ENCODE peak calls at places on chromosome X, in six cellular contexts. One of them, this sample, is unnamed.
A peak's percentile ranks its signal among the peaks of the same experiment; 100 is the strongest.

GRCh38 chrX:134533352-134533751 is 73.4 kb downstream of the HPRT1 start:
- DNase-seq in K562: no peak
- DNase-seq in Karpas-422: no peak
- DNase-seq in H9: no peak
- DNase-seq in GM23248: no peak
- DNase-seq in SK-N-SH: no peak
- DNase-seq in this sample: no peak

GRCh38 chrX:16718824-16719333 is 533 bp upstream of the SYAP1 start:
- DNase-seq in SK-N-SH: no peak
- DNase-seq in H9: no peak
- DNase-seq in Karpas-422: no peak
- DNase-seq in GM23248: no peak
- DNase-seq in K562: no peak
- DNase-seq in this sample: no peak

GRCh38 chrX:51776851-51777250 is 33.6 kb downstream of the GSPT2 start:
- DNase-seq in Karpas-422: no peak
- DNase-seq in GM23248: no peak
- DNase-seq in SK-N-SH: no peak
- DNase-seq in K562: no peak
- DNase-seq in H9: no peak
- DNase-seq in this sample: no peak

GRCh38 chrX:17860811-17861495 is at the start of gene RAI2:
- DNase-seq in SK-N-SH: peak; percentile 75
- DNase-seq in GM23248: no peak
- DNase-seq in K562: peak; percentile 57
- DNase-seq in H9: peak; percentile 46
- DNase-seq in Karpas-422: no peak
- DNase-seq in this sample: no peak

GRCh38 chrX:125998432-125998831 is 167.7 kb downstream of the DCAF12L2 start:
- DNase-seq in K562: no peak
- DNase-seq in Karpas-422: peak; percentile 70
- DNase-seq in H9: no peak
- DNase-seq in SK-N-SH: peak; percentile 1
- DNase-seq in GM23248: peak; percentile 2
- DNase-seq in this sample: no peak

GRCh38 chrX:21802054-21802660 is 37.3 kb upstream of the MBTPS2 start:
- DNase-seq in H9: no peak
- DNase-seq in K562: no peak
- DNase-seq in SK-N-SH: no peak
- DNase-seq in GM23248: no peak
- DNase-seq in Karpas-422: no peak
- DNase-seq in this sample: no peak

GRCh38 chrX:15269618-15270521 is at the start of gene ASB9:
- DNase-seq in K562: no peak
- DNase-seq in Karpas-422: no peak
- DNase-seq in SK-N-SH: peak; percentile 45
- DNase-seq in GM23248: peak; percentile 74
- DNase-seq in H9: peak; percentile 43
- DNase-seq in this sample: peak; percentile 34

GRCh38 chrX:12950851-12951589 is 23.9 kb upstream of the TMSB4X start:
- DNase-seq in Karpas-422: peak; percentile 93
- DNase-seq in SK-N-SH: peak; percentile 39
- DNase-seq in GM23248: peak; percentile 3
- DNase-seq in K562: peak; percentile 70
- DNase-seq in H9: peak; percentile 83
- DNase-seq in this sample: no peak

GRCh38 chrX:135383249-135383648 is 38.5 kb upstream of the SMIM10L2A start:
- DNase-seq in GM23248: no peak
- DNase-seq in SK-N-SH: no peak
- DNase-seq in H9: no peak
- DNase-seq in K562: no peak
- DNase-seq in Karpas-422: no peak
- DNase-seq in this sample: no peak

GRCh38 chrX:113644426-113644825 is 803.8 kb upstream of the AMOT start:
- DNase-seq in K562: no peak
- DNase-seq in GM23248: peak; percentile 74
- DNase-seq in H9: no peak
- DNase-seq in SK-N-SH: no peak
- DNase-seq in Karpas-422: no peak
- DNase-seq in this sample: no peak

GRCh38 chrX:133229361-133229760 is 11.2 kb upstream of the TFDP3 start:
- DNase-seq in K562: no peak
- DNase-seq in GM23248: no peak
- DNase-seq in Karpas-422: no peak
- DNase-seq in SK-N-SH: no peak
- DNase-seq in H9: no peak
- DNase-seq in this sample: peak; percentile 17

GRCh38 chrX:135893294-135893817 is at the start of the genes CT45A10 and SAGE1:
- DNase-seq in K562: peak; percentile 73
- DNase-seq in SK-N-SH: no peak
- DNase-seq in Karpas-422: no peak
- DNase-seq in GM23248: no peak
- DNase-seq in H9: peak; percentile 37
- DNase-seq in this sample: no peak

GRCh38 chrX:154761977-154762528 is 611 bp upstream of the DKC1 start:
- DNase-seq in Karpas-422: no peak
- DNase-seq in SK-N-SH: peak; percentile 48
- DNase-seq in H9: no peak
- DNase-seq in GM23248: peak; percentile 20
- DNase-seq in K562: no peak
- DNase-seq in this sample: no peak

GRCh38 chrX:25755179-25755578 is 383.0 kb upstream of the MAGEB18 start:
- DNase-seq in H9: no peak
- DNase-seq in K562: no peak
- DNase-seq in GM23248: no peak
- DNase-seq in Karpas-422: no peak
- DNase-seq in SK-N-SH: peak; percentile 24
- DNase-seq in this sample: no peak

GRCh38 chrX:69243276-69243675 is 78.0 kb upstream of the PJA1 start:
- DNase-seq in H9: no peak
- DNase-seq in Karpas-422: no peak
- DNase-seq in GM23248: no peak
- DNase-seq in K562: no peak
- DNase-seq in SK-N-SH: no peak
- DNase-seq in this sample: no peak

GRCh38 chrX:53284684-53285447 is 3.5 kb upstream of the IQSEC2 start:
- DNase-seq in GM23248: peak; percentile 61
- DNase-seq in SK-N-SH: peak; percentile 83
- DNase-seq in H9: peak; percentile 68
- DNase-seq in Karpas-422: peak; percentile 75
- DNase-seq in K562: peak; percentile 67
- DNase-seq in this sample: peak; percentile 36

GRCh38 chrX:100994352-100995281 is 25.1 kb downstream of the ARL13A start:
- DNase-seq in Karpas-422: no peak
- DNase-seq in SK-N-SH: no peak
- DNase-seq in GM23248: peak; percentile 43
- DNase-seq in K562: peak; percentile 28
- DNase-seq in H9: no peak
- DNase-seq in this sample: peak; percentile 68

GRCh38 chrX:110310896-110311295 is 7.0 kb downstream of the AMMECR1 start:
- DNase-seq in K562: peak; percentile 15
- DNase-seq in SK-N-SH: no peak
- DNase-seq in H9: no peak
- DNase-seq in GM23248: no peak
- DNase-seq in Karpas-422: no peak
- DNase-seq in this sample: no peak

GRCh38 chrX:42175843-42176242 is 252.5 kb upstream of the CASK start:
- DNase-seq in Karpas-422: no peak
- DNase-seq in K562: no peak
- DNase-seq in GM23248: no peak
- DNase-seq in SK-N-SH: no peak
- DNase-seq in H9: no peak
- DNase-seq in this sample: no peak

GRCh38 chrX:37320541-37321203 is 28.5 kb upstream of the PRRG1 start:
- DNase-seq in GM23248: no peak
- DNase-seq in K562: no peak
- DNase-seq in SK-N-SH: no peak
- DNase-seq in H9: no peak
- DNase-seq in Karpas-422: no peak
- DNase-seq in this sample: no peak

GRCh38 chrX:134377537-134377936 is 82.4 kb upstream of the HPRT1 start:
- DNase-seq in GM23248: peak; percentile 69
- DNase-seq in SK-N-SH: peak; percentile 37
- DNase-seq in K562: no peak
- DNase-seq in Karpas-422: peak; percentile 79
- DNase-seq in H9: no peak
- DNase-seq in this sample: peak; percentile 52

GRCh38 chrX:47831788-47832187 is 4.9 kb upstream of the ZNF81 start:
- DNase-seq in K562: peak; percentile 38
- DNase-seq in Karpas-422: peak; percentile 84
- DNase-seq in GM23248: peak; percentile 52
- DNase-seq in H9: peak; percentile 58
- DNase-seq in SK-N-SH: peak; percentile 64
- DNase-seq in this sample: peak; percentile 18

GRCh38 chrX:17475820-17476219 is 100.8 kb downstream of the NHS start:
- DNase-seq in Karpas-422: no peak
- DNase-seq in H9: no peak
- DNase-seq in GM23248: peak; percentile 55
- DNase-seq in SK-N-SH: no peak
- DNase-seq in K562: no peak
- DNase-seq in this sample: no peak

GRCh38 chrX:50200907-50201306 is at the start of gene AKAP4:
- DNase-seq in Karpas-422: no peak
- DNase-seq in H9: no peak
- DNase-seq in SK-N-SH: no peak
- DNase-seq in GM23248: no peak
- DNase-seq in K562: no peak
- DNase-seq in this sample: no peak

GRCh38 chrX:50211510-50211909 is 6.9 kb downstream of the CCNB3 start:
- DNase-seq in SK-N-SH: no peak
- DNase-seq in K562: no peak
- DNase-seq in Karpas-422: peak; percentile 73
- DNase-seq in H9: peak; percentile 47
- DNase-seq in GM23248: peak; percentile 31
- DNase-seq in this sample: peak; percentile 4

GRCh38 chrX:50204364-50204899 is at the start of gene CCNB3:
- DNase-seq in Karpas-422: peak; percentile 87
- DNase-seq in H9: peak; percentile 59
- DNase-seq in SK-N-SH: peak; percentile 77
- DNase-seq in K562: peak; percentile 53
- DNase-seq in GM23248: peak; percentile 74
- DNase-seq in this sample: peak; percentile 56

GRCh38 chrX:50202539-50202938 is 1.7 kb upstream of the AKAP4 start:
- DNase-seq in K562: no peak
- DNase-seq in Karpas-422: no peak
- DNase-seq in H9: no peak
- DNase-seq in GM23248: peak; percentile 10
- DNase-seq in SK-N-SH: no peak
- DNase-seq in this sample: no peak

GRCh38 chrX:50206753-50207152 is 2.2 kb downstream of the CCNB3 start:
- DNase-seq in Karpas-422: no peak
- DNase-seq in H9: no peak
- DNase-seq in SK-N-SH: no peak
- DNase-seq in GM23248: no peak
- DNase-seq in K562: no peak
- DNase-seq in this sample: no peak
- H4K20me1 ChIP-seq in Karpas-422: no peaks in the 10 kb centered on the region
- H4K20me1 ChIP-seq in H9: no peaks in the 10 kb centered on the region
- H4K20me1 ChIP-seq in SK-N-SH: no peaks in the 10 kb centered on the region
- H4K20me1 ChIP-seq in GM23248: no peaks in the 10 kb centered on the region
- H4K20me1 ChIP-seq in K562: no peaks in the 10 kb centered on the region
- H4K20me1 ChIP-seq in this sample: no peaks in the 10 kb centered on the region

DNA sequence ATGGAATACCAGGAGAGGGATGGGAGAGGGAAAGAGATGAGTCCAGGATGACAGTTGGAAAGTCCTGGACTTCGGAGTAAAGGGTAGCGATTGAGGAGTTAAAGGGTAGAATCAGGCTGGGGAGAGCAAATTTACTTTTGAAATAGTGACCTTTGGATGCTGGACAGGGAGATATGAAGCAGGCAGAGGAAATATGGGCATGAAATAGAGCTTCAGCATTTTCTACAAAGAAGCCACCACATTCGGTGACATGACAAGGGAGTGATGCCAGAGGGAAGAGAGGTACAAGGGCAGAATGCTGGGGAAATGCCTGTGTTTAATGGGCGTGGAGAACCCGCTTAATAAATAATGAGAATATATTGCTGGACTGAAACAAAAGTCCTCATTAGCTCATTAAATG is 92.7 kb downstream of the TBL1X start:
- DNase-seq in SK-N-SH: no peak
- DNase-seq in GM23248: no peak
- DNase-seq in K562: no peak
- DNase-seq in Karpas-422: no peak
- DNase-seq in H9: no peak
- DNase-seq in this sample: no peak
- H4K20me1 ChIP-seq in SK-N-SH: no peaks in the 10 kb centered on the region
- H4K20me1 ChIP-seq in GM23248: no peaks in the 10 kb centered on the region
- H4K20me1 ChIP-seq in K562: no peaks in the 10 kb centered on the region
- H4K20me1 ChIP-seq in Karpas-422: no peaks in the 10 kb centered on the region
- H4K20me1 ChIP-seq in H9: no peaks in the 10 kb centered on the region
- H4K20me1 ChIP-seq in this sample: peaks cover 19% of the 10 kb centered on the region

GRCh38 chrX:115364625-115365024 is 75.1 kb downstream of the LUZP4 start:
- DNase-seq in H9: no peak
- DNase-seq in Karpas-422: no peak
- DNase-seq in SK-N-SH: no peak
- DNase-seq in GM23248: no peak
- DNase-seq in K562: no peak
- DNase-seq in this sample: peak; percentile 21
- H4K20me1 ChIP-seq in H9: no peaks in the 10 kb centered on the region
- H4K20me1 ChIP-seq in Karpas-422: no peaks in the 10 kb centered on the region
- H4K20me1 ChIP-seq in SK-N-SH: no peaks in the 10 kb centered on the region
- H4K20me1 ChIP-seq in GM23248: no peaks in the 10 kb centered on the region
- H4K20me1 ChIP-seq in K562: no peaks in the 10 kb centered on the region
- H4K20me1 ChIP-seq in this sample: no peaks in the 10 kb centered on the region

GRCh38 chrX:24168807-24169206 is 19.3 kb downstream of the ZFX start:
- DNase-seq in K562: no peak
- DNase-seq in Karpas-422: peak; percentile 56
- DNase-seq in SK-N-SH: no peak
- DNase-seq in GM23248: no peak
- DNase-seq in H9: no peak
- DNase-seq in this sample: no peak
- H4K20me1 ChIP-seq in K562: no peaks in the 10 kb centered on the region
- H4K20me1 ChIP-seq in Karpas-422: peaks cover 6% of the 10 kb centered on the region
- H4K20me1 ChIP-seq in SK-N-SH: peaks cover 98% of the 10 kb centered on the region
- H4K20me1 ChIP-seq in GM23248: peaks cover 3% of the 10 kb centered on the region
- H4K20me1 ChIP-seq in H9: no peaks in the 10 kb centered on the region
- H4K20me1 ChIP-seq in this sample: peaks cover 85% of the 10 kb centered on the region

GRCh38 chrX:130083107-130083490 is 27.2 kb downstream of the ELF4 start:
- DNase-seq in K562: peak; percentile 49
- DNase-seq in GM23248: no peak
- DNase-seq in H9: no peak
- DNase-seq in Karpas-422: no peak
- DNase-seq in SK-N-SH: no peak
- DNase-seq in this sample: no peak
- H4K20me1 ChIP-seq in K562: peaks cover 4% of the 10 kb centered on the region
- H4K20me1 ChIP-seq in GM23248: no peaks in the 10 kb centered on the region
- H4K20me1 ChIP-seq in H9: no peaks in the 10 kb centered on the region
- H4K20me1 ChIP-seq in Karpas-422: no peaks in the 10 kb centered on the region
- H4K20me1 ChIP-seq in SK-N-SH: no peaks in the 10 kb centered on the region
- H4K20me1 ChIP-seq in this sample: peaks cover 49% of the 10 kb centered on the region

GRCh38 chrX:20399728-20400414 is 133.2 kb upstream of the RPS6KA3 start:
- DNase-seq in K562: no peak
- DNase-seq in H9: no peak
- DNase-seq in GM23248: no peak
- DNase-seq in Karpas-422: no peak
- DNase-seq in SK-N-SH: no peak
- DNase-seq in this sample: no peak
- H4K20me1 ChIP-seq in K562: no peaks in the 10 kb centered on the region
- H4K20me1 ChIP-seq in H9: no peaks in the 10 kb centered on the region
- H4K20me1 ChIP-seq in GM23248: no peaks in the 10 kb centered on the region
- H4K20me1 ChIP-seq in Karpas-422: no peaks in the 10 kb centered on the region
- H4K20me1 ChIP-seq in SK-N-SH: no peaks in the 10 kb centered on the region
- H4K20me1 ChIP-seq in this sample: no peaks in the 10 kb centered on the region

This sample was measured in IMR-90.